ENCODE peak calls at places on chromosomes 13 and 19, in four cellular contexts. K is progenitor cell of endocrine pancreas, G is PC-3, Z is nephron progenitor cell. R is an unnamed sample.

GRCh38 chr13:28337196-28338045 is 157.5 kb downstream of the FLT1 start:
- DNase-seq in G (peak; percentile 54), K (no peak), Z (no peak), R (no peak)

GRCh38 chr19:49110567-49110966 is 3.6 kb upstream of the LIN7B start:
- DNase-seq in Z (no peak), K (no peak), G (no peak), R (no peak)

GRCh38 chr13:20118268-20119140 is 42.3 kb downstream of the GJA3 start:
- DNase-seq in G (peak; percentile 26), Z (peak; percentile 52), K (peak; percentile 14), R (peak; percentile 23)

GRCh38 chr13:94050686-94051085 is 428.8 kb downstream of the DCT start:
- DNase-seq in K (no peak), G (no peak), Z (no peak), R (no peak)

GRCh38 chr19:2081873-2082810 is 14.0 kb downstream of the MOB3A start:
- DNase-seq in K (no peak), Z (no peak), G (no peak), R (no peak)

GRCh38 chr19:46016426-46017094 is 6.3 kb downstream of the PGLYRP1 start:
- DNase-seq in G (peak; percentile 76), Z (peak; percentile 90), K (peak; percentile 81), R (peak; percentile 86)

GRCh38 chr19:7625763-7626372 is 3.5 kb downstream of the XAB2 start:
- DNase-seq in Z (no peak), G (no peak), K (no peak), R (no peak)

GRCh38 chr19:44988896-44989563 is 12.2 kb upstream of the RELB start:
- DNase-seq in Z (peak; percentile 69), K (peak; percentile 47), G (peak; percentile 52), R (peak; percentile 64)

GRCh38 chr19:32543107-32543900 is 37.7 kb upstream of the PDCD5 start:
- DNase-seq in G (peak; percentile 66), Z (no peak), K (no peak), R (no peak)

GRCh38 chr13:102721800-102722231 is 27.0 kb upstream of the METTL21C start:
- DNase-seq in G (no peak), Z (no peak), K (no peak), R (no peak)

GRCh38 chr13:109385161-109385560 is 401.2 kb downstream of the IRS2 start:
- DNase-seq in K (no peak), Z (no peak), G (no peak), R (no peak)

GRCh38 chr13:32911506-32911905 is 104.7 kb upstream of the KL start:
- DNase-seq in Z (peak; percentile 12), G (peak; percentile 61), K (no peak), R (no peak)

GRCh38 chr13:77029436-77029835 is 2.5 kb upstream of the FBXL3 start:
- DNase-seq in K (no peak), Z (no peak), G (peak; percentile 66), R (no peak)

GRCh38 chr13:93534181-93534700 is 307.6 kb downstream of the GPC6 start:
- DNase-seq in G (no peak), Z (no peak), K (no peak), R (no peak)

GRCh38 chr13:37985281-37985680 is 115.7 kb upstream of the TRPC4 start:
- DNase-seq in G (no peak), K (no peak), Z (no peak), R (no peak)

GRCh38 chr13:37978680-37979079 is 109.1 kb upstream of the TRPC4 start:
- DNase-seq in G (no peak), Z (no peak), K (no peak), R (no peak)

GRCh38 chr13:37981932-37982331 is 112.4 kb upstream of the TRPC4 start:
- DNase-seq in G (no peak), Z (no peak), K (no peak), R (no peak)

GRCh38 chr13:37984357-37984756 is 114.8 kb upstream of the TRPC4 start:
- DNase-seq in K (no peak), G (no peak), Z (no peak), R (no peak)
- TF ChIP-seq CTCF in K (no peak), G (no peak), Z (peak; percentile 19), R (peak; percentile 38)

GRCh38 chr13:45817833-45818232 is 33.7 kb downstream of the SIAH3 start:
- DNase-seq in G (peak; percentile 27), Z (no peak), K (no peak), R (no peak)
- TF ChIP-seq CTCF in G (peak; percentile 44), Z (no peak), K (no peak), R (no peak)

GRCh38 chr19:35752746-35753350 is 4.0 kb downstream of the HSPB6 start:
- DNase-seq in K (no peak), Z (no peak), G (no peak), R (no peak)

GRCh38 chr19:35751839-35752745 is 3.7 kb downstream of the LIN37 start:
- DNase-seq in Z (no peak), G (no peak), K (no peak), R (no peak)

GRCh38 chr19:35755160-35755549 is 1.7 kb downstream of the HSPB6 start:
- DNase-seq in K (no peak), G (no peak), Z (no peak), R (no peak)

GRCh38 chr19:35754365-35755139 is 2.3 kb downstream of the HSPB6 start:
- DNase-seq in G (no peak), Z (no peak), K (no peak), R (no peak)

GRCh38 chr19:35753634-35754364 is 3.0 kb downstream of the HSPB6 start:
- DNase-seq in G (no peak), K (no peak), Z (no peak), R (no peak)
- TF ChIP-seq CTCF in G (no peak), K (no peak), Z (no peak), R (no peak)

DNA sequence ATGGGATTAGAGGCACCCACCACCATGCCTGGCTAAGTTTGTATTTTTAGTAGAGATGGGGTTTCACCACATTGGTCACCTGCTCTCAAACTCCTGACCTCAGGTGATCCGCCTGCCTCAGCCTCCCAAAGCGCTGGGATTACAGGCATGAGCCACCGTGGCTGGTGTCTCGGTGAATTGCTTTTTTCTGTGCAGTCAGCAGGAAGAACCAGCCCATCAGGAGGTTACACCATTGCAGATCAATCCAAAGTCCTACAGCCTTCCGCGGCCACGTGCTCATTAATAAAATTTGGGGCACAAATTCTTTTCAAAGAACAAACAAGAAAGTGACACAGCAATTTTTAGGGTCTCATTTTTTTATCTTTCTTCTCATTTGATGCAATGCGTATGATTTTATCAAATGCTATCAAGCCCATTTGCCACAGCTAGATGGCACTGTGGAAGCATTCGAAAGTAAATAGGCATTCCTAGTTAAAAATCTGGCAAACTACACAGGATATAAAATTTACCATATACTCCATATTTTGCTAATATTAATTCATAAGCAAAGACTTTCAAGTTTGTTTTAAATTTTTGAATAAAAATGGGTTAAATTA is 54.4 kb upstream of the ZNF835 start:
- DNase-seq in G (peak; percentile 44), K (no peak), Z (no peak), R (no peak)
- TF ChIP-seq CTCF in G (peak; percentile 63), K (no peak), Z (no peak), R (no peak)

GRCh38 chr13:75326173-75327131 is 155.5 kb downstream of the TBC1D4 start:
- DNase-seq in G (no peak), K (no peak), Z (no peak), R (no peak)
- TF ChIP-seq CTCF in G (no peak), K (no peak), Z (no peak), R (no peak)

GRCh38 chr19:14089662-14090508 is 666 bp downstream of the SAMD1 start:
- DNase-seq in K (peak; percentile 45), Z (peak; percentile 74), G (peak; percentile 58), R (peak; percentile 51)
- TF ChIP-seq CTCF in K (no peak), Z (no peak), G (no peak), R (no peak)